ENCODE peak calls at places on chromosomes 2 and 18, in seven cellular contexts. One of them, this sample, is unnamed. For H3K4me1, the result is how much of the 10 kb centered on the place peaks cover.

GRCh38 chr2:40147360-40147759 is 304.5 kb downstream of the SLC8A1 start:
- DNase-seq in IMR-90: no peak
- DNase-seq in upper lobe of left lung: no peak
- DNase-seq in transverse colon: no peak
- DNase-seq in aorta: no peak
- DNase-seq in adrenal gland: no peak
- DNase-seq in PC-3: no peak
- DNase-seq in this sample: no peak

GRCh38 chr2:204313256-204313655 is 232.0 kb upstream of the PARD3B start:
- DNase-seq in IMR-90: no peak
- DNase-seq in upper lobe of left lung: no peak
- DNase-seq in transverse colon: no peak
- DNase-seq in aorta: no peak
- DNase-seq in adrenal gland: no peak
- DNase-seq in PC-3: no peak
- DNase-seq in this sample: no peak

GRCh38 chr2:195562624-195563566 is 94.1 kb upstream of the SLC39A10 start:
- DNase-seq in IMR-90: peak
- DNase-seq in upper lobe of left lung: no peak
- DNase-seq in transverse colon: no peak
- DNase-seq in aorta: no peak
- DNase-seq in adrenal gland: no peak
- DNase-seq in PC-3: peak
- DNase-seq in this sample: no peak

GRCh38 chr18:63119647-63120046 is 199.9 kb downstream of the BCL2 start:
- DNase-seq in IMR-90: peak
- DNase-seq in upper lobe of left lung: no peak
- DNase-seq in transverse colon: no peak
- DNase-seq in aorta: no peak
- DNase-seq in adrenal gland: peak
- DNase-seq in PC-3: peak
- DNase-seq in this sample: no peak

GRCh38 chr2:217833439-217833838 is 169.4 kb downstream of the TNS1 start:
- DNase-seq in IMR-90: no peak
- DNase-seq in upper lobe of left lung: no peak
- DNase-seq in transverse colon: no peak
- DNase-seq in aorta: no peak
- DNase-seq in adrenal gland: no peak
- DNase-seq in PC-3: no peak
- DNase-seq in this sample: no peak

GRCh38 chr2:181241366-181241765 is 215.8 kb upstream of the ITGA4 start:
- DNase-seq in IMR-90: no peak
- DNase-seq in upper lobe of left lung: no peak
- DNase-seq in transverse colon: no peak
- DNase-seq in aorta: no peak
- DNase-seq in adrenal gland: no peak
- DNase-seq in PC-3: no peak
- DNase-seq in this sample: no peak

GRCh38 chr2:18861951-18862350 is 272.6 kb upstream of the NT5C1B start:
- DNase-seq in IMR-90: peak
- DNase-seq in upper lobe of left lung: no peak
- DNase-seq in transverse colon: no peak
- DNase-seq in aorta: no peak
- DNase-seq in adrenal gland: no peak
- DNase-seq in PC-3: no peak
- DNase-seq in this sample: no peak

GRCh38 chr18:21820035-21820810 is 79.6 kb downstream of the MIB1 start:
- DNase-seq in IMR-90: peak
- DNase-seq in upper lobe of left lung: no peak
- DNase-seq in transverse colon: no peak
- DNase-seq in aorta: no peak
- DNase-seq in adrenal gland: no peak
- DNase-seq in PC-3: peak
- DNase-seq in this sample: no peak

GRCh38 chr2:222707689-222708273 is 36.3 kb downstream of the MOGAT1 start:
- DNase-seq in IMR-90: peak
- DNase-seq in upper lobe of left lung: no peak
- DNase-seq in transverse colon: no peak
- DNase-seq in aorta: no peak
- DNase-seq in adrenal gland: no peak
- DNase-seq in PC-3: peak
- DNase-seq in this sample: peak

GRCh38 chr2:58428553-58429284 is 187.6 kb upstream of the FANCL start:
- DNase-seq in IMR-90: no peak
- DNase-seq in upper lobe of left lung: peak
- DNase-seq in transverse colon: no peak
- DNase-seq in aorta: no peak
- DNase-seq in adrenal gland: peak
- DNase-seq in PC-3: no peak
- DNase-seq in this sample: no peak

GRCh38 chr2:128765822-128766221 is 447.2 kb upstream of the HS6ST1 start:
- DNase-seq in IMR-90: no peak
- DNase-seq in upper lobe of left lung: no peak
- DNase-seq in transverse colon: no peak
- DNase-seq in aorta: peak
- DNase-seq in adrenal gland: no peak
- DNase-seq in PC-3: no peak
- DNase-seq in this sample: no peak

GRCh38 chr2:71756280-71756906 is 303.0 kb downstream of the DYSF start:
- DNase-seq in IMR-90: peak
- DNase-seq in upper lobe of left lung: no peak
- DNase-seq in transverse colon: no peak
- DNase-seq in aorta: no peak
- DNase-seq in adrenal gland: no peak
- DNase-seq in PC-3: peak
- DNase-seq in this sample: no peak

GRCh38 chr2:44186800-44187199 is 18.1 kb downstream of the PPM1B start:
- DNase-seq in IMR-90: no peak
- DNase-seq in upper lobe of left lung: no peak
- DNase-seq in transverse colon: no peak
- DNase-seq in aorta: no peak
- DNase-seq in adrenal gland: no peak
- DNase-seq in PC-3: no peak
- DNase-seq in this sample: no peak

GRCh38 chr2:103809946-103810345 is 1044.0 kb upstream of the POU3F3 start:
- DNase-seq in IMR-90: no peak
- DNase-seq in upper lobe of left lung: no peak
- DNase-seq in transverse colon: no peak
- DNase-seq in aorta: no peak
- DNase-seq in adrenal gland: no peak
- DNase-seq in PC-3: no peak
- DNase-seq in this sample: no peak

GRCh38 chr18:63152096-63152495 is 167.5 kb downstream of the BCL2 start:
- DNase-seq in IMR-90: no peak
- DNase-seq in upper lobe of left lung: no peak
- DNase-seq in transverse colon: no peak
- DNase-seq in aorta: no peak
- DNase-seq in adrenal gland: no peak
- DNase-seq in PC-3: no peak
- DNase-seq in this sample: no peak

GRCh38 chr2:172334988-172335387 is 92.4 kb upstream of the ITGA6 start:
- DNase-seq in IMR-90: no peak
- DNase-seq in upper lobe of left lung: peak
- DNase-seq in transverse colon: no peak
- DNase-seq in aorta: no peak
- DNase-seq in adrenal gland: no peak
- DNase-seq in PC-3: no peak
- DNase-seq in this sample: peak

GRCh38 chr2:190410171-190410570 is 2.0 kb downstream of the MFSD6 start:
- DNase-seq in IMR-90: no peak
- DNase-seq in upper lobe of left lung: no peak
- DNase-seq in transverse colon: no peak
- DNase-seq in aorta: no peak
- DNase-seq in adrenal gland: no peak
- DNase-seq in PC-3: no peak
- DNase-seq in this sample: no peak

GRCh38 chr18:80196528-80197320 is 50.6 kb downstream of the PARD6G start:
- DNase-seq in IMR-90: peak
- DNase-seq in upper lobe of left lung: peak
- DNase-seq in transverse colon: no peak
- DNase-seq in aorta: no peak
- DNase-seq in adrenal gland: no peak
- DNase-seq in PC-3: no peak
- DNase-seq in this sample: peak

GRCh38 chr2:128282246-128282975 is 36.3 kb downstream of the HS6ST1 start:
- DNase-seq in IMR-90: no peak
- DNase-seq in upper lobe of left lung: peak
- DNase-seq in transverse colon: no peak
- DNase-seq in aorta: peak
- DNase-seq in adrenal gland: peak
- DNase-seq in PC-3: no peak
- DNase-seq in this sample: peak

GRCh38 chr2:229118336-229118735 is 152.8 kb downstream of the PID1 start:
- DNase-seq in IMR-90: no peak
- DNase-seq in upper lobe of left lung: no peak
- DNase-seq in transverse colon: no peak
- DNase-seq in aorta: no peak
- DNase-seq in adrenal gland: no peak
- DNase-seq in PC-3: no peak
- DNase-seq in this sample: peak

GRCh38 chr2:23235292-23235691 is 149.7 kb upstream of the KLHL29 start:
- DNase-seq in IMR-90: no peak
- DNase-seq in upper lobe of left lung: no peak
- DNase-seq in transverse colon: no peak
- DNase-seq in aorta: no peak
- DNase-seq in adrenal gland: no peak
- DNase-seq in PC-3: peak
- DNase-seq in this sample: no peak

GRCh38 chr2:225788571-225788970 is 389.1 kb downstream of the NYAP2 start:
- DNase-seq in IMR-90: peak
- DNase-seq in upper lobe of left lung: no peak
- DNase-seq in transverse colon: no peak
- DNase-seq in aorta: no peak
- DNase-seq in adrenal gland: no peak
- DNase-seq in PC-3: no peak
- DNase-seq in this sample: no peak

GRCh38 chr18:24534271-24534670 is 73.8 kb downstream of the HRH4 start:
- DNase-seq in IMR-90: no peak
- DNase-seq in upper lobe of left lung: no peak
- DNase-seq in transverse colon: no peak
- DNase-seq in aorta: no peak
- DNase-seq in adrenal gland: no peak
- DNase-seq in PC-3: no peak
- DNase-seq in this sample: no peak

GRCh38 chr2:135947483-135947882 is 37.9 kb downstream of the DARS1 start:
- DNase-seq in IMR-90: no peak
- DNase-seq in upper lobe of left lung: no peak
- DNase-seq in transverse colon: no peak
- DNase-seq in aorta: no peak
- DNase-seq in adrenal gland: no peak
- DNase-seq in PC-3: no peak
- DNase-seq in this sample: no peak

GRCh38 chr2:208112969-208113368 is 11.4 kb downstream of the CRYGD start:
- DNase-seq in IMR-90: no peak
- DNase-seq in upper lobe of left lung: no peak
- DNase-seq in transverse colon: no peak
- DNase-seq in aorta: no peak
- DNase-seq in adrenal gland: no peak
- DNase-seq in PC-3: peak
- DNase-seq in this sample: peak

GRCh38 chr2:64692401-64692800 is 38.7 kb upstream of the SERTAD2 start:
- DNase-seq in IMR-90: peak
- DNase-seq in upper lobe of left lung: no peak
- DNase-seq in transverse colon: no peak
- DNase-seq in aorta: no peak
- DNase-seq in adrenal gland: no peak
- DNase-seq in PC-3: peak
- DNase-seq in this sample: no peak

GRCh38 chr2:20225294-20226151 is 593 bp upstream of the SDC1 start:
- DNase-seq in IMR-90: peak
- DNase-seq in upper lobe of left lung: peak
- DNase-seq in transverse colon: peak
- DNase-seq in aorta: peak
- DNase-seq in adrenal gland: peak
- DNase-seq in PC-3: peak
- DNase-seq in this sample: no peak

GRCh38 chr2:217918220-217919024 is 84.4 kb downstream of the TNS1 start:
- DNase-seq in IMR-90: peak
- DNase-seq in upper lobe of left lung: no peak
- DNase-seq in transverse colon: no peak
- DNase-seq in aorta: peak
- DNase-seq in adrenal gland: no peak
- DNase-seq in PC-3: peak
- DNase-seq in this sample: no peak

GRCh38 chr2:205771063-205771462 is 88.8 kb downstream of the NRP2 start:
- DNase-seq in IMR-90: peak
- DNase-seq in upper lobe of left lung: no peak
- DNase-seq in transverse colon: no peak
- DNase-seq in aorta: no peak
- DNase-seq in adrenal gland: no peak
- DNase-seq in PC-3: peak
- DNase-seq in this sample: no peak
- H3K4me1 ChIP-seq in IMR-90: under half
- H3K4me1 ChIP-seq in upper lobe of left lung: under half
- H3K4me1 ChIP-seq in transverse colon: under half
- H3K4me1 ChIP-seq in aorta: under half
- H3K4me1 ChIP-seq in adrenal gland: under half
- H3K4me1 ChIP-seq in PC-3: under half
- H3K4me1 ChIP-seq in this sample: under half

GRCh38 chr2:38466849-38467767 is 90.0 kb upstream of the ATL2 start:
- DNase-seq in IMR-90: peak
- DNase-seq in upper lobe of left lung: no peak
- DNase-seq in transverse colon: no peak
- DNase-seq in aorta: no peak
- DNase-seq in adrenal gland: no peak
- DNase-seq in PC-3: no peak
- DNase-seq in this sample: no peak
- H3K4me1 ChIP-seq in IMR-90: under half
- H3K4me1 ChIP-seq in upper lobe of left lung: under half
- H3K4me1 ChIP-seq in transverse colon: under half
- H3K4me1 ChIP-seq in aorta: under half
- H3K4me1 ChIP-seq in adrenal gland: under half
- H3K4me1 ChIP-seq in PC-3: under half
- H3K4me1 ChIP-seq in this sample: under half

DNA sequence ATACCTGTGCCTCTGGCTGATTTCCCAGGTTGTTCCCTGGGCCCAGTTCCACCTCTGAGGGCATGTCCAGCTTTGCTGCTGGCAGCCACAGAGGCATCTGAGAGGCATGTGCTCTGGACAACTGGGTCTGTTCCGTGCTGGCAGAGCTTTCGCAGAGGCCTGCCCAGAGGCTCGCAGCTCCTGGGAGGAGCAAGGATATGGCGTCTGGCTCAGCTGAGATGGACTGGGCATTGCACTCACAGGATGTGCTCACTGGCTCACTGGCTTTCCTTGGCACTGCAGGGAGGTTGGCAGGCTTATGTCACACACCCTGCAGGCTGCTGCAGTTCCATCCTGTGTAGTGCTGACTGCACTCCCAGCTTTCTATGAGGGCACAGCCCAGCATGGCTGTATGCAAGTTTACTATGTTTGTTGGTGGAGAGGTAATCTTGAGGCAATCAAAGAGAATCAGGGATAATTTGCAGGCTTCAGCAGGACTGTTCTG is 172.3 kb downstream of the PRKCE start:
- DNase-seq in IMR-90: no peak
- DNase-seq in upper lobe of left lung: peak
- DNase-seq in transverse colon: peak
- DNase-seq in aorta: peak
- DNase-seq in adrenal gland: peak
- DNase-seq in PC-3: peak
- DNase-seq in this sample: no peak
- H3K4me1 ChIP-seq in IMR-90: under half
- H3K4me1 ChIP-seq in upper lobe of left lung: half or more
- H3K4me1 ChIP-seq in transverse colon: under half
- H3K4me1 ChIP-seq in aorta: under half
- H3K4me1 ChIP-seq in adrenal gland: under half
- H3K4me1 ChIP-seq in PC-3: under half
- H3K4me1 ChIP-seq in this sample: under half

GRCh38 chr2:98480598-98480997 is 35.9 kb downstream of the INPP4A start:
- DNase-seq in IMR-90: no peak
- DNase-seq in upper lobe of left lung: no peak
- DNase-seq in transverse colon: no peak
- DNase-seq in aorta: no peak
- DNase-seq in adrenal gland: no peak
- DNase-seq in PC-3: no peak
- DNase-seq in this sample: no peak
- H3K4me1 ChIP-seq in IMR-90: under half
- H3K4me1 ChIP-seq in upper lobe of left lung: under half
- H3K4me1 ChIP-seq in transverse colon: half or more
- H3K4me1 ChIP-seq in aorta: under half
- H3K4me1 ChIP-seq in adrenal gland: under half
- H3K4me1 ChIP-seq in PC-3: half or more
- H3K4me1 ChIP-seq in this sample: under half

This sample was measured in trophoblast cell.